ENCODE peak calls at places on chromosomes 3 and 15, in nine cellular contexts. C is RWPE1, Y is cardiac muscle cell, I is GM12865, T is astrocyte of the spinal cord, U is GM20000, B is choroid plexus epithelial cell, F is HCT116, G is brain microvascular endothelial cell. H is an unnamed sample.

GRCh38 chr3:101038393-101038792 is 45.2 kb upstream of the ABI3BP start:
- DNase-seq in C (no peak), Y (no peak), I (no peak), T (no peak), U (no peak), B (peak; percentile 42), F (no peak), G (no peak), H (no peak)

GRCh38 chr3:175464362-175464761 is 605.2 kb downstream of the NAALADL2 start:
- DNase-seq in C (no peak), Y (no peak), I (no peak), T (no peak), U (no peak), B (no peak), F (no peak), G (no peak), H (no peak)

GRCh38 chr15:99979371-99979770 is 246.1 kb upstream of the LYSMD4 start:
- DNase-seq in C (no peak), Y (no peak), I (no peak), T (no peak), U (no peak), B (no peak), F (no peak), G (no peak), H (no peak)

GRCh38 chr15:70281811-70282307 is 184.1 kb upstream of the TLE3 start:
- DNase-seq in C (peak; percentile 55), Y (peak; percentile 26), I (peak; percentile 48), T (peak; percentile 46), U (no peak), B (peak; percentile 50), F (no peak), G (peak; percentile 62), H (peak; percentile 25)

GRCh38 chr3:168091299-168091852 is 4.3 kb downstream of the GOLIM4 start:
- DNase-seq in C (no peak), Y (no peak), I (no peak), T (no peak), U (no peak), B (no peak), F (no peak), G (no peak), H (no peak)

GRCh38 chr3:97353176-97353575 is 411.4 kb upstream of the ARL6 start:
- DNase-seq in C (no peak), Y (no peak), I (no peak), T (no peak), U (no peak), B (no peak), F (no peak), G (no peak), H (peak; percentile 24)

GRCh38 chr15:82018201-82018600 is 27.6 kb downstream of the MEX3B start:
- DNase-seq in C (no peak), Y (peak; percentile 31), I (no peak), T (no peak), U (no peak), B (no peak), F (no peak), G (no peak), H (no peak)

GRCh38 chr3:48584836-48585235 is 10.3 kb downstream of the COL7A1 start:
- DNase-seq in C (no peak), Y (no peak), I (no peak), T (no peak), U (no peak), B (no peak), F (no peak), G (no peak), H (no peak)

GRCh38 chr15:64926661-64927060 is 15.0 kb downstream of the ANKDD1A start:
- DNase-seq in C (no peak), Y (no peak), I (no peak), T (no peak), U (no peak), B (no peak), F (no peak), G (no peak), H (no peak)

GRCh38 chr3:48847053-48847585 is 555 bp downstream of the PRKAR2A start:
- DNase-seq in C (peak; percentile 67), Y (peak; percentile 83), I (peak; percentile 70), T (peak; percentile 69), U (peak; percentile 54), B (peak; percentile 68), F (peak; percentile 68), G (peak; percentile 68), H (peak; percentile 86)

GRCh38 chr15:68781766-68782588 is 38.7 kb downstream of the ANP32A start:
- DNase-seq in C (no peak), Y (no peak), I (no peak), T (no peak), U (no peak), B (no peak), F (no peak), G (no peak), H (peak; percentile 70)

GRCh38 chr15:65208656-65209055 is 2.6 kb downstream of the CILP start:
- DNase-seq in C (no peak), Y (no peak), I (no peak), T (no peak), U (no peak), B (no peak), F (no peak), G (no peak), H (no peak)

GRCh38 chr3:134028486-134029255 is 1.1 kb downstream of the SLCO2A1 start:
- DNase-seq in C (no peak), Y (no peak), I (no peak), T (no peak), U (no peak), B (no peak), F (no peak), G (no peak), H (no peak)

GRCh38 chr3:66495633-66496032 is 5.2 kb downstream of the LRIG1 start:
- DNase-seq in C (no peak), Y (no peak), I (no peak), T (no peak), U (no peak), B (no peak), F (no peak), G (no peak), H (no peak)

GRCh38 chr3:27568393-27568792 is 84.2 kb upstream of the SLC4A7 start:
- DNase-seq in C (peak; percentile 55), Y (peak; percentile 78), I (no peak), T (peak; percentile 45), U (no peak), B (peak; percentile 34), F (no peak), G (no peak), H (peak; percentile 66)

GRCh38 chr15:56207711-56208110 is 36.0 kb downstream of the RFX7 start:
- DNase-seq in C (no peak), Y (no peak), I (peak; percentile 65), T (no peak), U (no peak), B (no peak), F (no peak), G (no peak), H (no peak)

GRCh38 chr3:58429657-58430056 is 4.0 kb downstream of the PDHB start:
- DNase-seq in C (no peak), Y (no peak), I (peak; percentile 84), T (peak; percentile 42), U (peak; percentile 45), B (peak; percentile 84), F (no peak), G (no peak), H (no peak)

GRCh38 chr3:139112230-139112558 is 67.5 kb upstream of the PRR23C start:
- DNase-seq in C (no peak), Y (no peak), I (no peak), T (no peak), U (no peak), B (no peak), F (no peak), G (no peak), H (no peak)
- TF ChIP-seq CTCF in C (no peak), Y (no peak), I (no peak), T (no peak), U (no peak), B (no peak), F (peak; percentile 25), G (no peak), H (no peak)

DNA sequence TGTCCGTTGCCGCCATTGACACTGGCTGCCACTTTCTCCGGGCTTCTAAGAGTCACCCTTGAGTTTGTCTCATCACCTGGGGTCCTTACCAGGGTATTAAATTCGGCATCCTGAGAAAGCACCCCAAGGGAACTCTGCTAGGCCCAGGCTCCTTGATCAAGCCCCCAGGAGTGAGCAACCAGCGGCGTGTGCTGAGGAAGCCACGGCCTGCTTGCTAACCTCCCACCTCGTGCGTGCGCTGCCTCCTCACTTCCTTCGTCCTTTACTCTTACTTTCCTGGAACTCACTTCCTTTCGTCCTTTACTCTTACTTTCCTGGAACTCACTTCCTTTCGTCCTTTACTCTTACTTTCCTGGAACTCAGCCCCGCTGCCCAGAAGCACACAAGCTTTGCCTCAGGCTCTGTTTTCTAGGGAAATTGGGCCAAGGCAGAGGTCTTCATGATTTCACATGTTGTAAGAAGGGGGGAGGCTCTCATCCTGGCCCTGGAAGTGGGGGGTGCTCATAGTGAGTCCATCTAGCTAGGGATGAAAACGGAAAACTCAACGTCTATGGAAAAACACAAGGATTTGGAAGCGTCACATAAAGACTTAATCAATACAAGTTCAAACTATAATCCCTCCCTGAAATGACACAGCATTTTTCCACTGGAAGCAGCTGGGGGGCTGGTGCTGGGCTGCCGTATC is 36.7 kb upstream of the BDH1 start:
- DNase-seq in C (no peak), Y (no peak), I (no peak), T (no peak), U (no peak), B (no peak), F (no peak), G (no peak), H (no peak)
- TF ChIP-seq CTCF in C (no peak), Y (no peak), I (no peak), T (no peak), U (no peak), B (no peak), F (no peak), G (no peak), H (no peak)

DNA sequence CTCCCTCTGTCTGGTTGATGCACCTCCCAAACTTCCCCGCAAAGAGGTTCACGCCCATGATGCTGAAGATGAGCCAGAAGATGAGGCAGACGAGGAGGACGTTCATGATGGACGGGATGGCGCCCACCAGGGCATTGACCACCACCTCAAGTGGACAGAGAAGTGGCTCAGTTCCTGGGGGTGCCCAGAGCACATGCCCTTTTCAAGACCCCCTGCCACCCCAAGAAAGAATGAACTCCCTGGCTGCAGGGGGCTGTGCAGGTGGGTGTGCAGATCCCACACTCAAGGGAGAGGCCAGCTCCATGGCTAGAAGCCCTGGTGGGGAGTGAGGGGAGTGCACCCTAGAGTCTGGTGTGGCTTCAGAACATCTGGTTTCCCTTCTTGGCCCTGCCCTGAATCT is 64.1 kb downstream of the EXOG start:
- DNase-seq in C (no peak), Y (no peak), I (no peak), T (no peak), U (no peak), B (no peak), F (no peak), G (no peak), H (no peak)
- TF ChIP-seq CTCF in C (no peak), Y (no peak), I (peak; percentile 28), T (no peak), U (no peak), B (no peak), F (no peak), G (peak; percentile 27), H (no peak)

DNA sequence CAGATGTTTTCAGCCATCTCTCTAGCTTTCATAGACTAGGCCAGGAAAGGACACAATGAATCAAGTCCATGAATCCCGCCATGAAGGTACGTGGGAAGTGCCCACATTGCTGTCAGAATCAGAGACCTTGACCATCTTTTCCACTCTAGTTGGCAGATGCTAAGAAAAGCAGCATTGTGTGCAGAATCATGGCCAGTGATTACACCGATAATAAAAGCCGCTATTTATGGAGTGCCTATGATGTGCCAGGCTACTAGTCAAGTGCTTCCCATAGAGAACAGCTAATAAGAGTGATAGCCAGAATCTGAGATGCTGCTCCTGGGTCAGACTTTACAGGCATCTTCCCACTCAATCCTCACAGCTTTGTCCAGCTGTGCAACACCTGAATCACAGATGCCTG is 13.2 kb upstream of the RPL32 start:
- DNase-seq in C (no peak), Y (no peak), I (no peak), T (no peak), U (no peak), B (no peak), F (no peak), G (no peak), H (no peak)
- TF ChIP-seq CTCF in C (no peak), Y (no peak), I (no peak), T (no peak), U (no peak), B (no peak), F (no peak), G (no peak), H (no peak)

H was measured in left lung.